ENCODE peak calls at places on chromosomes 16 and 17, in eight cellular contexts. O is activated naive CD4-positive, alpha-beta T cell; Q is AG09309; U is heart left ventricle; N is ACHN; R is nephron progenitor cell; I is mesothelial cell of epicardium; M is hepatocyte. Y is an unnamed sample.

GRCh38 chr16:65154321-65154720 is 32.5 kb upstream of the CDH11 start:
- DNase-seq in N (peak), U (no peak), Q (no peak), I (no peak), M (no peak), O (no peak), R (peak), Y (no peak)

GRCh38 chr17:79902146-79902791 is 63.0 kb upstream of the CBX4 start:
- DNase-seq in R (peak), O (no peak), Q (no peak), U (no peak), M (peak), N (no peak), I (no peak), Y (no peak)

GRCh38 chr16:71746442-71747046 is 22.0 kb upstream of the PHLPP2 start:
- DNase-seq in R (no peak), I (no peak), U (no peak), Q (no peak), O (no peak), M (peak), N (peak), Y (no peak)

GRCh38 chr16:62079236-62079635 is 43.0 kb upstream of the CDH8 start:
- DNase-seq in R (no peak), O (no peak), I (no peak), M (no peak), U (no peak), N (no peak), Q (no peak), Y (no peak)

GRCh38 chr16:85652431-85653221 is 36.1 kb downstream of the GINS2 start:
- DNase-seq in O (no peak), U (peak), N (peak), M (peak), I (no peak), Q (no peak), R (peak), Y (no peak)

GRCh38 chr17:76995352-76996105 is 127.3 kb downstream of the MGAT5B start:
- DNase-seq in O (no peak), M (no peak), N (no peak), U (no peak), I (no peak), Q (no peak), R (no peak), Y (no peak)

GRCh38 chr17:1909985-1910384 is 80.2 kb downstream of the RPA1 start:
- DNase-seq in O (no peak), R (no peak), N (no peak), Q (no peak), U (no peak), M (no peak), I (no peak), Y (no peak)

GRCh38 chr17:11515901-11516300 is 82.4 kb upstream of the DNAH9 start:
- DNase-seq in R (no peak), Q (no peak), U (no peak), O (no peak), M (no peak), I (no peak), N (no peak), Y (no peak)

GRCh38 chr17:72104164-72104862 is 16.5 kb upstream of the SOX9 start:
- DNase-seq in U (no peak), I (no peak), M (no peak), R (no peak), N (no peak), O (no peak), Q (no peak), Y (no peak)

GRCh38 chr16:70779361-70779760 is 21.6 kb downstream of the VAC14 start:
- DNase-seq in U (no peak), Q (no peak), O (no peak), I (no peak), N (no peak), R (no peak), M (no peak), Y (no peak)

GRCh38 chr17:68849673-68850260 is 105.4 kb downstream of the ABCA8 start:
- DNase-seq in R (no peak), O (no peak), I (no peak), U (no peak), N (no peak), Q (no peak), M (no peak), Y (no peak)

GRCh38 chr16:16797239-16797638 is 418.3 kb downstream of the NPIPA7 start:
- DNase-seq in R (peak), N (peak), M (peak), I (no peak), U (no peak), O (no peak), Q (no peak), Y (no peak)

GRCh38 chr17:60601443-60602384 is 1.7 kb downstream of the PPM1D start:
- DNase-seq in N (peak), O (no peak), Q (peak), U (peak), M (peak), R (peak), I (no peak), Y (no peak)

GRCh38 chr16:24156777-24157176 is 99.4 kb upstream of the CACNG3 start:
- DNase-seq in Q (no peak), O (no peak), N (no peak), R (no peak), M (no peak), I (no peak), U (no peak), Y (no peak)

GRCh38 chr17:75720656-75721462 is at the start of gene ITGB4:
- DNase-seq in O (no peak), R (peak), I (peak), N (peak), M (peak), U (no peak), Q (no peak), Y (no peak)

GRCh38 chr17:40303009-40303657 is 5.8 kb upstream of the RARA start:
- DNase-seq in I (no peak), N (peak), Q (no peak), O (no peak), M (peak), R (no peak), U (peak), Y (peak)

GRCh38 chr17:39161967-39162366 is 4.0 kb downstream of the ARL5C start:
- DNase-seq in U (no peak), I (no peak), R (no peak), Q (no peak), N (no peak), O (no peak), M (no peak), Y (no peak)

GRCh38 chr17:279356-279755 is 73.3 kb downstream of the RPH3AL start:
- DNase-seq in I (no peak), R (no peak), U (no peak), M (no peak), Q (no peak), O (no peak), N (no peak), Y (no peak)

GRCh38 chr17:5870231-5870953 is 199.8 kb upstream of the WSCD1 start:
- DNase-seq in O (no peak), I (no peak), R (no peak), Q (no peak), U (no peak), M (no peak), N (no peak), Y (no peak)

GRCh38 chr16:2964416-2965223 is 545 bp downstream of the KREMEN2 start:
- DNase-seq in Q (no peak), R (peak), U (peak), M (peak), I (peak), N (peak), O (no peak), Y (no peak)

GRCh38 chr17:14559220-14559619 is 258.3 kb downstream of the HS3ST3B1 start:
- DNase-seq in Q (no peak), U (no peak), N (no peak), M (no peak), O (no peak), R (no peak), I (no peak), Y (no peak)

GRCh38 chr16:86930001-86930400 is 351.7 kb downstream of the FOXL1 start:
- DNase-seq in M (no peak), O (no peak), I (no peak), R (no peak), Q (no peak), N (no peak), U (no peak), Y (no peak)

GRCh38 chr16:19348578-19349315 is 63.2 kb downstream of the CLEC19A start:
- DNase-seq in M (no peak), I (no peak), R (peak), N (no peak), Q (no peak), O (no peak), U (no peak), Y (no peak)

GRCh38 chr17:4475001-4475400 is 23.7 kb upstream of the SPNS2 start:
- DNase-seq in I (no peak), N (no peak), Q (no peak), M (no peak), O (no peak), U (no peak), R (no peak), Y (no peak)

GRCh38 chr16:57303910-57304168 is 19.4 kb upstream of the PLLP start:
- DNase-seq in Q (no peak), M (no peak), N (no peak), R (no peak), I (no peak), U (no peak), O (no peak), Y (no peak)

GRCh38 chr17:69763503-69763902 is 311.5 kb upstream of the KCNJ16 start:
- DNase-seq in O (no peak), N (peak), U (no peak), R (no peak), M (peak), Q (no peak), I (no peak), Y (no peak)

Y was measured in AG09319.